ENCODE peak calls at places on chromosomes 1 and 21, in six cellular contexts. B is H1, I is GM12878, G is K562, A is HepG2, N is SK-N-SH. W is an unnamed sample.

GRCh38 chr1:47709302-47710074 is 271.6 kb downstream of the FOXD2 start:
- DNase-seq in B (no peak), I (no peak), G (peak), A (no peak), N (peak), W (no peak)

GRCh38 chr1:208988811-208989222 is 594.7 kb upstream of the CAMK1G start:
- DNase-seq in B (no peak), I (peak), G (no peak), A (no peak), N (peak), W (no peak)

GRCh38 chr1:186225089-186225488 is 150.0 kb downstream of the TPR start:
- DNase-seq in B (no peak), I (no peak), G (no peak), A (no peak), N (no peak), W (no peak)

GRCh38 chr1:54967372-54967771 is 13.1 kb upstream of the TMEM61 start:
- DNase-seq in B (no peak), I (no peak), G (no peak), A (no peak), N (no peak), W (no peak)

GRCh38 chr1:207698822-207699483 is 52.9 kb upstream of the CD46 start:
- DNase-seq in B (peak), I (no peak), G (peak), A (peak), N (peak), W (peak)

GRCh38 chr1:12370241-12370980 is 140.6 kb downstream of the VPS13D start:
- DNase-seq in B (no peak), I (no peak), G (no peak), A (no peak), N (peak), W (no peak)

GRCh38 chr1:201436461-201436860 is 14.9 kb upstream of the TNNI1 start:
- DNase-seq in B (no peak), I (no peak), G (peak), A (peak), N (no peak), W (no peak)

GRCh38 chr1:116115476-116115875 is 4.3 kb downstream of the MAB21L3 start:
- DNase-seq in B (no peak), I (no peak), G (no peak), A (no peak), N (no peak), W (no peak)

GRCh38 chr1:51282605-51283004 is 46.5 kb downstream of the RNF11 start:
- DNase-seq in B (no peak), I (no peak), G (no peak), A (no peak), N (no peak), W (no peak)

GRCh38 chr1:202664083-202664482 is 46.2 kb downstream of the SYT2 start:
- DNase-seq in B (no peak), I (no peak), G (no peak), A (no peak), N (no peak), W (no peak)

GRCh38 chr1:1250828-1251284 is 4.3 kb upstream of the C1QTNF12 start:
- DNase-seq in B (no peak), I (peak), G (no peak), A (no peak), N (no peak), W (no peak)

GRCh38 chr1:228081578-228082259 is 789 bp upstream of the ARF1 start:
- DNase-seq in B (no peak), I (no peak), G (peak), A (no peak), N (peak), W (no peak)

GRCh38 chr21:21457077-21457476 is 458.9 kb downstream of the NCAM2 start:
- DNase-seq in B (no peak), I (no peak), G (no peak), A (no peak), N (no peak), W (no peak)
- TF ChIP-seq GABPA in B (no peak), I (no peak), G (no peak), A (no peak), N (no peak), W (no peak)

GRCh38 chr1:161020573-161021167 is at the start of gene F11R:
- DNase-seq in B (no peak), I (no peak), G (peak), A (peak), N (peak), W (peak)
- TF ChIP-seq GABPA in B (no peak), I (no peak), G (no peak), A (no peak), N (no peak), W (no peak)

GRCh38 chr1:15966081-15966955 is 9.6 kb downstream of the ZBTB17 start:
- DNase-seq in B (no peak), I (peak), G (no peak), A (peak), N (no peak), W (peak)
- TF ChIP-seq GABPA in B (no peak), I (peak), G (no peak), A (no peak), N (no peak), W (no peak)

GRCh38 chr1:155007253-155007828 is 4.7 kb downstream of the ZBTB7B start:
- DNase-seq in B (no peak), I (no peak), G (no peak), A (no peak), N (no peak), W (no peak)
- TF ChIP-seq GABPA in B (no peak), I (no peak), G (no peak), A (no peak), N (no peak), W (no peak)

DNA sequence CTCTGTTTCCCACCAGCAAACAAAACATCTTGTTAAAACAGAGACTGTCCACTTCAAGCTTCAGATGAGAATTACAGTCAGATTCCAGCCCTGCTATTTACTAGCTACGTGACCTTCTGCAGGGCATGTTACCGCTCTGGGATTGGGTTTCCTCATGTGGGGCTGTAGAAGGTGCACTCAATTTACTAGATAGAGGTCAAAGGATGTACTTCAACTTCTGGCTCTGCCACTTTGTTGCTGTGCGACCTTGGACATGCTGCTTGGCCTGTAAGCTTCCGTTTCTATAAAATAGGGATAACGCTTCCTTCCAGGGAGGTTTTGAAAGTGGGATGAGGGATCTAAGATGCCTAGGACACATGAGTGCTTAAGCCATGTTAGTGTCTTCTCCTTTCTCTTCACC is 46.0 kb upstream of the LRIG2 start:
- DNase-seq in B (no peak), I (no peak), G (no peak), A (peak), N (no peak), W (no peak)
- TF ChIP-seq GABPA in B (no peak), I (no peak), G (no peak), A (no peak), N (no peak), W (no peak)